ENCODE peak calls at places on chromosomes 4 and X, in seven cellular contexts. K is CD4-positive, alpha-beta T cell; V is HCT116; M is IMR-90; Y is foreskin keratinocyte; A is tibial artery; C is psoas muscle. O is an unnamed sample.

GRCh38 chr4:139555705-139556070 is 331 bp downstream of the SETD7 start:
- DNase-seq in K (no peak), C (peak), V (no peak), A (peak), M (no peak), Y (no peak), O (peak)

GRCh38 chr4:41957634-41958033 is 22.4 kb downstream of the TMEM33 start:
- DNase-seq in V (peak), C (no peak), Y (no peak), A (no peak), M (peak), K (no peak), O (peak)

GRCh38 chr4:41991916-41992767 is 1.8 kb downstream of the SLC30A9 start:
- DNase-seq in Y (peak), K (no peak), A (no peak), M (peak), C (no peak), V (no peak), O (peak)

GRCh38 chr4:97366661-97367060 is 776.6 kb downstream of the STPG2 start:
- DNase-seq in K (no peak), M (no peak), A (no peak), Y (no peak), V (no peak), C (no peak), O (no peak)

GRCh38 chr4:53987761-53988171 is 76.6 kb downstream of the CHIC2 start:
- DNase-seq in V (peak), M (peak), A (no peak), Y (peak), C (no peak), K (no peak), O (peak)

GRCh38 chr4:5066101-5066500 is 14.8 kb downstream of the STK32B start:
- DNase-seq in K (no peak), C (no peak), A (no peak), M (no peak), Y (no peak), V (no peak), O (no peak)

GRCh38 chrX:71128915-71129765 is 10.7 kb downstream of the MED12 start:
- DNase-seq in A (peak), M (peak), Y (peak), C (peak), K (peak), V (no peak), O (peak)

GRCh38 chr4:183959349-183959748 is 54.2 kb downstream of the STOX2 start:
- DNase-seq in M (no peak), C (no peak), V (no peak), Y (no peak), K (no peak), A (no peak), O (no peak)

GRCh38 chrX:47585273-47585672 is 3.0 kb downstream of the TIMP1 start:
- DNase-seq in M (no peak), V (no peak), Y (no peak), K (no peak), C (no peak), A (no peak), O (no peak)

GRCh38 chrX:139112432-139112831 is 400.9 kb upstream of the FGF13 start:
- DNase-seq in M (no peak), Y (no peak), A (no peak), K (no peak), V (no peak), C (no peak), O (no peak)

GRCh38 chrX:63889001-63889400 is 104.0 kb upstream of the ARHGEF9 start:
- DNase-seq in V (no peak), C (no peak), Y (peak), A (no peak), M (peak), K (no peak), O (no peak)

GRCh38 chr4:154314248-154314647 is 177.4 kb downstream of the DCHS2 start:
- DNase-seq in M (no peak), V (peak), Y (no peak), A (no peak), K (no peak), C (no peak), O (no peak)

GRCh38 chrX:142204522-142205433 is at the start of gene MAGEC2:
- DNase-seq in C (no peak), K (no peak), V (no peak), Y (no peak), M (no peak), A (no peak), O (no peak)

GRCh38 chrX:115410731-115411435 is 121.4 kb downstream of the LUZP4 start:
- DNase-seq in C (no peak), A (no peak), V (no peak), M (no peak), K (no peak), Y (no peak), O (no peak)

GRCh38 chr4:85803846-85804245 is 328.9 kb downstream of the ARHGAP24 start:
- DNase-seq in K (no peak), A (no peak), M (no peak), Y (no peak), V (no peak), C (no peak), O (no peak)

GRCh38 chrX:27575565-27575964 is 14.6 kb upstream of the DCAF8L2 start:
- DNase-seq in K (no peak), V (no peak), A (no peak), Y (peak), C (no peak), M (peak), O (no peak)

GRCh38 chr4:23135792-23136645 is 443.3 kb downstream of the GBA3 start:
- DNase-seq in C (no peak), M (peak), K (no peak), Y (peak), A (no peak), V (peak), O (peak)

GRCh38 chrX:47637546-47638195 is 7.9 kb upstream of the CFP start:
- DNase-seq in V (no peak), A (peak), M (no peak), Y (no peak), C (no peak), K (no peak), O (no peak)

GRCh38 chr4:54395013-54395527 is 166.0 kb downstream of the PDGFRA start:
- DNase-seq in C (no peak), V (no peak), A (no peak), K (no peak), M (no peak), Y (no peak), O (no peak)

GRCh38 chrX:24647257-24648058 is at the start of gene PCYT1B:
- DNase-seq in A (peak), Y (peak), V (no peak), K (peak), C (peak), M (peak), O (peak)

GRCh38 chr4:184007891-184008290 is 102.8 kb downstream of the STOX2 start:
- DNase-seq in K (no peak), A (no peak), C (no peak), M (peak), V (no peak), Y (peak), O (no peak)

GRCh38 chrX:154827624-154828408 is 6.6 kb downstream of the SMIM9 start:
- DNase-seq in M (no peak), A (no peak), C (no peak), Y (no peak), K (no peak), V (no peak), O (no peak)

GRCh38 chr4:89599026-89599425 is 237.9 kb downstream of the SNCA start:
- DNase-seq in Y (no peak), A (no peak), K (no peak), V (no peak), C (no peak), M (no peak), O (no peak)

GRCh38 chr4:187172340-187172761 is 448.7 kb upstream of the FAT1 start:
- DNase-seq in C (no peak), Y (peak), V (no peak), K (no peak), M (no peak), A (no peak), O (no peak)

GRCh38 chr4:80043534-80043933 is 29.5 kb downstream of the ANTXR2 start:
- DNase-seq in Y (no peak), A (no peak), C (no peak), K (no peak), V (no peak), M (peak), O (no peak)

GRCh38 chrX:11728556-11728955 is 29.5 kb upstream of the MSL3 start:
- DNase-seq in A (no peak), Y (no peak), K (no peak), M (no peak), V (no peak), C (no peak), O (no peak)

GRCh38 chrX:121307441-121307840 is 260.0 kb downstream of the GLUD2 start:
- DNase-seq in A (no peak), C (no peak), K (no peak), V (no peak), Y (no peak), M (no peak), O (no peak)

GRCh38 chrX:140360284-140360683 is 144.6 kb downstream of the SOX3 start:
- DNase-seq in Y (no peak), C (no peak), M (no peak), V (no peak), A (no peak), K (no peak), O (no peak)

GRCh38 chr4:6372649-6373525 is 99.5 kb downstream of the PPP2R2C start:
- DNase-seq in V (peak), M (peak), A (no peak), C (peak), Y (peak), K (no peak), O (peak)

GRCh38 chrX:54891573-54891972 is 29.1 kb upstream of the TRO start:
- DNase-seq in K (peak), Y (peak), V (peak), C (no peak), M (peak), A (no peak), O (peak)

GRCh38 chrX:67543818-67544217 is at the start of gene AR:
- DNase-seq in C (peak), Y (peak), M (peak), A (peak), V (no peak), K (no peak), O (no peak)

GRCh38 chrX:108000751-108001150 is 18.6 kb upstream of the TEX13B start:
- DNase-seq in K (no peak), V (no peak), M (no peak), A (no peak), Y (peak), C (peak), O (peak)

GRCh38 chr4:38278255-38278654 is 318.1 kb downstream of the PTTG2 start:
- DNase-seq in C (no peak), M (no peak), Y (no peak), A (no peak), K (no peak), V (no peak), O (no peak)

GRCh38 chr4:38281416-38282071 is 321.3 kb downstream of the PTTG2 start:
- DNase-seq in Y (peak), K (no peak), M (peak), C (no peak), V (no peak), A (no peak), O (peak)

GRCh38 chr4:38279650-38280322 is 319.6 kb downstream of the PTTG2 start:
- DNase-seq in V (no peak), Y (peak), K (no peak), M (no peak), A (no peak), C (no peak), O (no peak)

GRCh38 chr4:38279077-38279476 is 318.9 kb downstream of the PTTG2 start:
- DNase-seq in C (no peak), V (no peak), M (no peak), K (no peak), Y (no peak), A (no peak), O (no peak)

DNA sequence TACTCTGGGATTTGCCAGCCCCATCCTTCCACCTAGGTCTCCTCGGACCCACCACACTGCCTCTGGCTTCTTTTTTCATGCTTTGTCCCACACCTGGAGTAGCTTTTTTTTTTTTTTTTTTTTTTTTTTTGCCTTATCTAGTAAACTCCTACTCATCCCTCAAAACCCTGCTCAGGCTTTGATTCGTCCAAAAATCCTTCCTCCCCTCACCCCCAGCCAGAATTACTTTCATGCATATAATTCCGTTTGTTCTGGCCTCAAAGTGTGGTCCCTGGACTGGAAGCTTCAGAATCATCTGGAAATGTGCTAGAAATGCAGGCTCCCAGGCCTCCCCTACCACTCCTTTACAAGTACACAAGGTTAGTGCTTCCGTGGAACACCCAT is 320.1 kb downstream of the PTTG2 start:
- DNase-seq in A (no peak), M (no peak), C (no peak), V (no peak), K (no peak), Y (no peak), O (no peak)
- H3K27ac ChIP-seq in A (no peak), M (no peak), C (no peak), V (no peak), K (no peak), Y (no peak), O (no peak)

GRCh38 chrX:30153175-30153880 is 62.0 kb upstream of the MAGEB2 start:
- DNase-seq in V (no peak), A (no peak), M (no peak), K (no peak), C (no peak), Y (no peak), O (no peak)
- H3K27ac ChIP-seq in V (no peak), A (no peak), M (no peak), K (no peak), C (no peak), Y (no peak), O (no peak)

GRCh38 chr4:68469482-68469881 is 22.2 kb downstream of the TMPRSS11E start:
- DNase-seq in M (no peak), C (no peak), V (no peak), Y (no peak), K (no peak), A (no peak), O (no peak)
- H3K27ac ChIP-seq in M (no peak), C (no peak), V (no peak), Y (no peak), K (no peak), A (no peak), O (no peak)

GRCh38 chr4:103424853-103425252 is 226.7 kb upstream of the CENPE start:
- DNase-seq in V (no peak), M (no peak), K (no peak), C (no peak), A (no peak), Y (peak), O (peak)
- H3K27ac ChIP-seq in V (no peak), M (no peak), K (no peak), C (no peak), A (no peak), Y (no peak), O (no peak)

DNA sequence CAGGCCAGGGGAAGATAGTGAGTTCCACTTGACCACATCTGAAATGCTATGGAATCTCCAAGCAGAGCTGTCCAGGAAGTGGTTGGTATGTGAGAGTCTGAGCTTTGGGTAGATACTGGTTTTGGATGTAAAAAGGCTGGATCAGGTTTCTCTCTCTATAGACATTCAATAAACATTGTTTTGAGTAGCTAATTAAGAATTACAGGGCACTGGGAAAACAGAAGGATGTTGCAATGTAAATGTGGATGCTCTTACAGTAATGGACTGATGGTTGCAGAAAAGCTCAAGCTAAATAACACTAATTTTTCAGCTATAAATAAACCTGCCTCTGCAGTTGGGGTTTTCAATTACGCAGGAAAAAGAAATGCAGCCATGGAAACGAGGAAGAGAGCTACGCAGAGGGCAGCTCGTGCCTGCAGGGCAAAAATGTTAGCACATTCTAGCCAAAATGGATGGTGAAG is 13.4 kb upstream of the CHRNA9 start:
- DNase-seq in Y (peak), K (no peak), A (no peak), C (no peak), V (no peak), M (peak), O (no peak)
- H3K27ac ChIP-seq in Y (no peak), K (no peak), A (no peak), C (no peak), V (no peak), M (peak), O (no peak)

DNA sequence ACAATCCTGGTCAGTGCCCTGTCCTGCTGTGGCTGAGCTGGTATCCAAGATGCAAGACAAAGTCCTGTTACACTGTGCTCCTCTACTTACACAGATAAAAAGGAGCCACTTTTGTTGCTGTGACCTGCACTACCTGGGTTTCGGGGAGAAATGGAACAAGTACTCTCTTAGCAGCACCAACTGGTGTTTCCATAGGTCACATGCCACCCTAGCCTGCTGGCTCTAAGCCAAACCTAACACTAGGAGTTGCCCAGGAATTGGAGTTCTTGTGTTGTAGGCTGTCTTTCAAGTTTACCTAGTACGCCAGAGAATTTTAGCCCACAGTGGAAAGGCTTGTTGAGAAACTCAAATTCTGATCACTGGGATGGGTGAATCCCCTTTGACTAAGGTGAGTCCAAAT is 727.4 kb downstream of the FAM133A start:
- DNase-seq in Y (no peak), A (no peak), V (no peak), K (no peak), M (no peak), C (no peak), O (no peak)
- H3K27ac ChIP-seq in Y (no peak), A (no peak), V (no peak), K (no peak), M (no peak), C (no peak), O (peak)

DNA sequence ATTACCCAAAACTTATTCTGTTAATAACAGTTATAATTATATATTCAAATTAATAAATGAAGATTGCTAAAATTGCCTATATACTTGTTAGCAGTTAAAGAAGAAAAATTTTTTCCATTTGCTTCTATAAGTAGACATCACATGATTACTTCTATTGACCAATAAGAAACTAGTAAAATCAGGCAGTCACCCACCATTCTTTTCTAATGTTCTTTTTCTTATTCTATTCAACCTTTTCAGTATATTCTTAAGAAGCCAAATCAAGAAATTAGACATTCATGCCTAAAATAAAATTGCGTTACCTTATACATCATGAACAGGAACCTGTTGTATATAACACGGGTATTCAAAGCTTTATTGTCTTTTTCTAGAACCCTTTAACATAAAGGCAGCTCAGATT is 568.0 kb upstream of the DIPK2B start:
- DNase-seq in V (no peak), K (no peak), M (no peak), Y (no peak), C (no peak), A (no peak), O (no peak)
- H3K27ac ChIP-seq in V (peak), K (peak), M (peak), Y (peak), C (peak), A (peak), O (no peak)

GRCh38 chr4:37664696-37665095 is 21.5 kb downstream of the RELL1 start:
- DNase-seq in K (no peak), Y (no peak), A (no peak), C (no peak), M (no peak), V (no peak), O (no peak)
- H3K27ac ChIP-seq in K (no peak), Y (no peak), A (peak), C (peak), M (no peak), V (no peak), O (peak)

DNA sequence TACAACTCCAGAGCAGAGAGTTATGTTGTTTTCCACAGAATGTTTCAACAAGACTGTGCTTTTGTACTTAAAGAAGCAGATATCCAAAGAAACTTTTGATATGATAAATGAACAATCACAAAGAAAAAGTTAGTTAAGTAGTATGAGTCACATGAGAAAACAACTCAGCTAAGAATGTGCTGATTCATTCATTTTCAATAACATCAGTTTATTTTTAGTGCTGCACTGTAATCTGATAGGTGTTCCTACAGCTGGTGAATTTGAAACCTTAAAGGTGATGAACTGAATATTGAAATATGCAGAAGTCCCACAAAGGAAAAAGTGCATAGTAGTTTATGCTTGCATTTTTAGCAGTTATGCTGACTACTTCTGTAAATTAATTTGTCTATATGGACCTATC is 180.3 kb upstream of the TENM3 start:
- DNase-seq in M (peak), A (no peak), V (no peak), K (no peak), C (no peak), Y (peak), O (peak)
- H3K27ac ChIP-seq in M (no peak), A (no peak), V (no peak), K (no peak), C (peak), Y (peak), O (no peak)